ENCODE peak calls at places on chromosome 10, in five cellular contexts. P is IMR-90, F is H1, Q is mesendoderm, R is mesenchymal stem cell. K is an unnamed sample.

GRCh38 chr10:71072146-71072819 is 140.1 kb upstream of the UNC5B start:
- DNase-seq in P (no peak), F (no peak), Q (no peak), R (no peak), K (no peak)

GRCh38 chr10:63761243-63761642 is 240.0 kb downstream of the REEP3 start:
- DNase-seq in P (no peak), F (no peak), Q (peak), R (no peak), K (no peak)

GRCh38 chr10:43047288-43047970 is 29.4 kb upstream of the RET start:
- DNase-seq in P (no peak), F (no peak), Q (no peak), R (no peak), K (no peak)

GRCh38 chr10:124523301-124523871 is 61.8 kb downstream of the LHPP start:
- DNase-seq in P (no peak), F (no peak), Q (no peak), R (peak), K (no peak)

GRCh38 chr10:12194752-12195271 is 879 bp downstream of the NUDT5 start:
- DNase-seq in P (peak), F (no peak), Q (peak), R (peak), K (no peak)

GRCh38 chr10:31759124-31759798 is 169.4 kb downstream of the ARHGAP12 start:
- DNase-seq in P (no peak), F (peak), Q (peak), R (peak), K (peak)

GRCh38 chr10:60964257-60965235 is 20.6 kb upstream of the RHOBTB1 start:
- DNase-seq in P (peak), F (no peak), Q (peak), R (peak), K (peak)

GRCh38 chr10:77244746-77245145 is 392.9 kb downstream of the KCNMA1 start:
- DNase-seq in P (no peak), F (no peak), Q (peak), R (no peak), K (no peak)

GRCh38 chr10:63491558-63492316 is 26.0 kb upstream of the JMJD1C start:
- DNase-seq in P (peak), F (no peak), Q (peak), R (peak), K (no peak)

GRCh38 chr10:70315815-70316214 is 32.0 kb upstream of the NPFFR1 start:
- DNase-seq in P (no peak), F (no peak), Q (peak), R (no peak), K (no peak)

GRCh38 chr10:88849224-88849623 is 2.4 kb downstream of the ANKRD22 start:
- DNase-seq in P (peak), F (no peak), Q (no peak), R (peak), K (no peak)

GRCh38 chr10:68516766-68517165 is 10.6 kb downstream of the SLC25A16 start:
- DNase-seq in P (peak), F (no peak), Q (no peak), R (no peak), K (no peak)

GRCh38 chr10:75102830-75103673 is 8.4 kb upstream of the SAMD8 start:
- DNase-seq in P (no peak), F (no peak), Q (no peak), R (no peak), K (no peak)

GRCh38 chr10:96334888-96335526 is 23.8 kb downstream of the OPALIN start:
- DNase-seq in P (peak), F (peak), Q (peak), R (peak), K (peak)

GRCh38 chr10:92901819-92902234 is 53.5 kb downstream of the EXOC6 start:
- DNase-seq in P (no peak), F (no peak), Q (no peak), R (no peak), K (no peak)

GRCh38 chr10:22573820-22574569 is 140.4 kb downstream of the PIP4K2A start:
- DNase-seq in P (peak), F (peak), Q (peak), R (peak), K (no peak)

GRCh38 chr10:13450078-13450477 is 78.7 kb downstream of the BEND7 start:
- DNase-seq in P (peak), F (no peak), Q (no peak), R (no peak), K (no peak)

GRCh38 chr10:97071491-97071890 is 114.3 kb downstream of the SLIT1 start:
- DNase-seq in P (no peak), F (no peak), Q (no peak), R (no peak), K (no peak)

GRCh38 chr10:101238732-101239105 is 9.5 kb upstream of the LBX1 start:
- DNase-seq in P (no peak), F (no peak), Q (no peak), R (no peak), K (no peak)

GRCh38 chr10:23158370-23158769 is 33.7 kb upstream of the PTF1A start:
- DNase-seq in P (peak), F (peak), Q (peak), R (peak), K (peak)

GRCh38 chr10:68223535-68224165 is 8.3 kb downstream of the ATOH7 start:
- DNase-seq in P (no peak), F (peak), Q (peak), R (no peak), K (no peak)

GRCh38 chr10:111207525-111207924 is 130.7 kb downstream of the ADRA2A start:
- DNase-seq in P (no peak), F (peak), Q (no peak), R (no peak), K (no peak)

GRCh38 chr10:111206521-111206920 is 129.7 kb downstream of the ADRA2A start:
- DNase-seq in P (no peak), F (no peak), Q (no peak), R (no peak), K (no peak)

GRCh38 chr10:111211241-111211640 is 134.4 kb downstream of the ADRA2A start:
- DNase-seq in P (no peak), F (no peak), Q (no peak), R (no peak), K (no peak)

GRCh38 chr10:111209666-111210065 is 132.8 kb downstream of the ADRA2A start:
- DNase-seq in P (no peak), F (no peak), Q (no peak), R (no peak), K (no peak)

DNA sequence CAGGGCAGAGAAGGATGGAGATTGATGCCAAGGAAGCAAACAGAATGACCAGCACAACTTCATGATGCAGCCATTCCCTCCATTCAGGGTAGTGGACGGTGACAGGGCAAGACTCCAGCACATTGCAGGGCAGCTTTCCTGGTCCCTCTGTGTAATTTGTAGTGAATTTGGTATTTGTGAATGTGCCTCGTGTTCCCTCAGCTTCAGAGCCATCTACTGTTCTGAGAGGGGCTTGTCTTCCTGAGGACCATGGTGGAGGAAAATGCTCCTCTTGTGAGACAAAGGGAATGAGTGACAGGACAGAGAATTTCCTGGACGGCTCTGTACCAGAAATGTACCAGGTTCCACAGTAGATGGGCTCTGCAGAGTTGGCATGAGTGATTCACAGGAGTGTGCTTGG is 132.1 kb downstream of the ADRA2A start:
- DNase-seq in P (no peak), F (no peak), Q (no peak), R (no peak), K (no peak)
- H2AK5ac ChIP-seq in P (no peak), F (no peak), Q (no peak), R (no peak), K (no peak)

GRCh38 chr10:128064615-128065580 is 61.3 kb downstream of the MKI67 start:
- DNase-seq in P (peak), F (no peak), Q (no peak), R (peak), K (no peak)

GRCh38 chr10:128068398-128069285 is 57.6 kb downstream of the MKI67 start:
- DNase-seq in P (no peak), F (no peak), Q (no peak), R (no peak), K (no peak)

GRCh38 chr10:128065881-128066534 is 60.2 kb downstream of the MKI67 start:
- DNase-seq in P (no peak), F (no peak), Q (no peak), R (no peak), K (no peak)

GRCh38 chr10:128067691-128068397 is 58.4 kb downstream of the MKI67 start:
- DNase-seq in P (no peak), F (no peak), Q (no peak), R (no peak), K (no peak)

DNA sequence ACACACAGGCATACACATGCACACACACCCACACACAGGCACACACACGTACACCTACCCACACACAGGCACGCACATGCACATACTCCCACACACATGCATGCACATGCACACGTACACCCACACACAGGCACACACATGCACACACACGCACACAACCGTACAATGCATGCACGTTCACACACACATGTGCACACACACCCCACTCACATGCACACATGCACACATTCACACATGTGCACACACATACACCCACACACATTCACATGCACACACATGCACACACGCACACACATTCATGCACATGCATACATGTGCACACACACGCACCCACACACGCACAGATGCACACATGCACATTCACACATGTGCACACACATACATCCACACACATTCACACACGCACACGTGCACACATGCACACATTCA is 59.3 kb downstream of the MKI67 start:
- DNase-seq in P (no peak), F (no peak), Q (no peak), R (no peak), K (no peak)
- H3K4me3 ChIP-seq in P (no peak), F (no peak), Q (no peak), R (no peak), K (peak)

GRCh38 chr10:6530966-6531365 is 49.1 kb downstream of the PRKCQ start:
- DNase-seq in P (no peak), F (no peak), Q (no peak), R (no peak), K (no peak)

GRCh38 chr10:6537704-6538103 is 42.4 kb downstream of the PRKCQ start:
- DNase-seq in P (no peak), F (no peak), Q (no peak), R (no peak), K (no peak)

GRCh38 chr10:6535365-6535764 is 44.7 kb downstream of the PRKCQ start:
- DNase-seq in P (no peak), F (no peak), Q (no peak), R (no peak), K (no peak)

GRCh38 chr10:6532321-6532720 is 47.8 kb downstream of the PRKCQ start:
- DNase-seq in P (no peak), F (no peak), Q (no peak), R (no peak), K (no peak)

GRCh38 chr10:6536102-6536501 is 44.0 kb downstream of the PRKCQ start:
- DNase-seq in P (no peak), F (no peak), Q (no peak), R (no peak), K (no peak)
- H2BK15ac ChIP-seq in P (no peak), F (no peak), Q (no peak), R (no peak), K (no peak)

DNA sequence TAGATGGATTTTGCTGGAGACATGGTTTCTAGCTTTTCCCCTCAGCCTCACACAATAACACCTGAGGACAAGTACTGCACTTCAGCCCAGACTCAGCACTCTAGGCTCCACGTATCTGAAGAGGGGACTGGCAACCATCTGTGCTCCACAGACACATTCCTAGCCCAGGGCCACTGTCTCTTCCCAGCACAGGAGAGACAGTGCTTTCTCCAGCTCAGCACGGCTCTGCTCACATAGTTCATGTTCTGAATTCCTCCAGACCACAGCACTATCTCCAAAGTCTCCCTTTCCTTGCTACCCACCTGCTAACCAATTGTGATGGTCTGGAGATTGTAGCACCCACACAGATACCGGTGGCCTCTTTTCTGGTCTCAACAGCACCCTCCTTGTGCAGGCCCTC is 114.5 kb downstream of the HTR7 start:
- DNase-seq in P (no peak), F (no peak), Q (no peak), R (no peak), K (no peak)
- H2AK5ac ChIP-seq in P (no peak), F (no peak), Q (no peak), R (no peak), K (no peak)

DNA sequence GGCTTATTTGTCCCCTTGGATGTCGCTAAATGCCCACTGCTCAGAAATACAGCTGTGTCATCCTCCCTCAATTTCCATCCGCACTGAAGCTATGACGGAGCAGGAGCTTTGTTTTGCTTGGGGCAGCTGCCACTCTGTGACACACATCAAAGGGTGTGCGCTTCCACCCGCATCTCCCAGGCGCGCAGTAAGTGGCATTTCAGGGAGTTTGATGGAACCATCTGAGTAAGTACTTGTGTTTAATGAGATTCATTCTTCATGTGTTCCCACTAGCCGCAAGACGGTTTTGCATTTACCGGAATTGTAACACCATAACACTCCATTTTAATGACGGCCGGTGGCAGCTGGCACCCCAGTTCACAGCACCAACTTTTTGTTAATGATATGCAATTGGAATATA is 103.8 kb upstream of the PARD3 start:
- DNase-seq in P (no peak), F (no peak), Q (no peak), R (no peak), K (no peak)
- H3K4me3 ChIP-seq in P (no peak), F (no peak), Q (no peak), R (no peak), K (peak)

GRCh38 chr10:125562737-125563136 is 120.2 kb downstream of the TEX36 start:
- DNase-seq in P (no peak), F (no peak), Q (peak), R (no peak), K (no peak)
- H2BK15ac ChIP-seq in P (no peak), F (no peak), Q (no peak), R (no peak), K (no peak)

K was measured in neuronal stem cell.